ENCODE peak calls at places on chromosomes 7 and 10, in seven cellular contexts. R is GM23248, Q is trophoblast cell, C is MM.1S, E is OCI-LY7, B is PC-3, N is GM23338. Z is an unnamed sample.

GRCh38 chr7:36215017-36215621 is 62.1 kb downstream of the EEPD1 start:
- DNase-seq in R (no peak), Q (no peak), C (no peak), E (no peak), B (no peak), N (peak; percentile 57), Z (no peak)

GRCh38 chr10:62373639-62373994 is 552 bp upstream of the ZNF365 start:
- DNase-seq in R (no peak), Q (no peak), C (no peak), E (no peak), B (no peak), N (no peak), Z (no peak)

GRCh38 chr10:77582710-77583115 is 54.9 kb downstream of the KCNMA1 start:
- DNase-seq in R (peak; percentile 78), Q (peak; percentile 27), C (no peak), E (no peak), B (peak; percentile 100), N (no peak), Z (peak; percentile 75)

GRCh38 chr10:15238553-15239335 is 70.3 kb upstream of the NMT2 start:
- DNase-seq in R (peak; percentile 60), Q (no peak), C (no peak), E (no peak), B (no peak), N (no peak), Z (peak; percentile 76)

GRCh38 chr10:101629781-101630419 is 41.8 kb downstream of the DPCD start:
- DNase-seq in R (no peak), Q (no peak), C (no peak), E (no peak), B (no peak), N (no peak), Z (no peak)

GRCh38 chr7:159030490-159031134 is 114.1 kb downstream of the VIPR2 start:
- DNase-seq in R (peak; percentile 7), Q (peak; percentile 62), C (peak; percentile 41), E (no peak), B (no peak), N (peak; percentile 90), Z (peak; percentile 16)

GRCh38 chr7:24290004-24290641 is 6.1 kb downstream of the NPY start:
- DNase-seq in R (peak; percentile 28), Q (peak; percentile 10), C (peak; percentile 86), E (peak; percentile 90), B (peak; percentile 71), N (peak; percentile 80), Z (peak; percentile 58)

GRCh38 chr10:132232553-132232949 is 45.8 kb downstream of the DPYSL4 start:
- DNase-seq in R (no peak), Q (no peak), C (no peak), E (peak; percentile 4), B (no peak), N (no peak), Z (no peak)

GRCh38 chr10:11546581-11546980 is 64.9 kb downstream of the USP6NL start:
- DNase-seq in R (peak; percentile 42), Q (no peak), C (no peak), E (no peak), B (peak; percentile 7), N (no peak), Z (peak; percentile 24)
- H3K4me2 ChIP-seq in R (peak overlapping the region; percentile 86), Q (no peak overlapping the region), C (no peak overlapping the region), E (no peak overlapping the region), B (peak overlapping the region; percentile 39), N (no peak overlapping the region), Z (peak overlapping the region; percentile 69)

DNA sequence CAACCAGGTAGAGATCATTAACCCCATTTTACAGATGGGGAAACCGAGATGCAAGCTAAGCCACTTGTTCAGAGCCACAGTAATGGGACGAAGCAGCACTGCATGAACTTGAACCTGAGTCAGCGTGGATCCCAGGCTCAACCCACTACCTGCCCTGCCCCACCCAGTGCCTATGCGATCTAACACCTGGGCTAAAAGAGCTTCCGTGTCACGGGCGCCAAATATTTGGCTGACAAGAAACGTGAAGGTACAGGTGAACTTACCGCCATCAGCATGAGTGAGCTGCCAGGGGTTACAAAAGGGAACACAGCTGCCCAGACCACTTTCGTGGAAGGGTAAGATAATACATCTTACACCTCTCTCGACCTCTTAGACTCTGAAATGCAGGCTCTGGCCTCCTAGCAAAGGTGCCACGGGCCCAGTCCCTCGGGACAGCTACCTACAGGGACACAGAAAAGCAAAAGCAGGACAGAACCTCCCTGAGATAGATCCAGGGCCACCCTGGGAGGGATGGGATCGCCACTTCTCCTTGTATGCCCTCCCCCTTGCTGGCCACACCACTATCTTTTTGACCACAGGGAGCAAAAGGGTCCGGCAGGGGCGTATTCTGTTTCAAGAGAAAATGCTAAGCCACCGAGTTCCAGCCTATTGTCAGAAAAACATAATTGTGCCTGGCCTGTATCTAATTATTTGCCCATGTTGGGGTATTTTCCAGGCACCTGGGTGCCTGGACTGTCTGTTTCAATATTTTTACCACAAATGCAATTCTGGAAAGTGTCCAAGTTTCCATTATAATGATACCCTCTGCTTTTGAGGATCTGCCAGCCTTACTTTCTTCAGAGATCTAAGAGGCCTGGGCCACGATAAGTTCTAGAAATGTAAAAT is 6.4 kb downstream of the CHST15 start:
- DNase-seq in R (no peak), Q (no peak), C (peak; percentile 52), E (no peak), B (no peak), N (no peak), Z (no peak)
- H3K4me2 ChIP-seq in R (no peak overlapping the region), Q (no peak overlapping the region), C (peak overlapping the region; percentile 92), E (no peak overlapping the region), B (no peak overlapping the region), N (no peak overlapping the region), Z (no peak overlapping the region)

DNA sequence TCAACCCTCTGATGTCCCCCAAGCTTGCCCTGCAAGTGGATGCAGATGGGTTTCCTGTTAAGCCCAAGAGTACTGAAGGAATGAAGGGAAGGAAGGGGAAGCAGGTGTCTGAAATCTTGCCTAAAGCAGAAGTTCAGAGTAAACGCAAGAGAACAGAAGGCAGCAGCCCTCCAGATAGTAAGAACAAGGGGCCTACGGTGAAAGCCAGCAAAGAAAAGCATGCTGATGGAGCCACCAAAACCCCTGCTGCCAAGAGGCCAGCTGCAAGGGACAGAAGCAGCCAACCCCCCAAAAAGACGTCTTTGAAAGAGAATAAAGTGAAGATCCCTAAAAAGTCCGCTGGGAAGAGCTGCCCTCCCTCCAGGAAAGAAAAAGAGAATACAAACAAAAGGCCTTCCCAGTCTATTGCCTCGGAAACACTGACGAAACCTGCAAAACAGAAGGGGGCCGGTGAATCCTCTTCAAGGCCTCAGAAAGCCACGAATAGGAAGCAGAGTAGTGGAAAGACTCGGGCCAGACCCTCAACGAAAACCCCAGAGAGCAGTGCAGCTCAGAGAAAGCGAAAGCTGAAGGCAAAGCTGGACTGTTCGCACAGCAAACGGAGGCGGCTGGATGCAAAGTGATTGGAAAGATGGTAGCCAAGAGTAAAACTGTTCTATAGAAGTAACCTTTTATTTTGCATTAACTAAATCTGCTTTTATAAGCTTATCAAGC is 152.6 kb downstream of the LCOR start:
- DNase-seq in R (no peak), Q (no peak), C (no peak), E (no peak), B (no peak), N (peak; percentile 50), Z (no peak)
- H3K4me2 ChIP-seq in R (no peak overlapping the region), Q (no peak overlapping the region), C (no peak overlapping the region), E (no peak overlapping the region), B (no peak overlapping the region), N (peak overlapping the region; percentile 20), Z (no peak overlapping the region)

GRCh38 chr10:60645928-60646433 is 132.3 kb upstream of the CDK1 start:
- DNase-seq in R (no peak), Q (no peak), C (no peak), E (no peak), B (no peak), N (no peak), Z (no peak)

GRCh38 chr10:60646966-60647796 is 131.1 kb upstream of the CDK1 start:
- DNase-seq in R (peak; percentile 73), Q (peak; percentile 53), C (peak; percentile 66), E (peak; percentile 63), B (peak; percentile 98), N (peak; percentile 82), Z (peak; percentile 79)

GRCh38 chr10:60648761-60649160 is 129.5 kb upstream of the CDK1 start:
- DNase-seq in R (no peak), Q (no peak), C (no peak), E (no peak), B (no peak), N (no peak), Z (no peak)

GRCh38 chr10:60643874-60644273 is 134.4 kb upstream of the CDK1 start:
- DNase-seq in R (no peak), Q (no peak), C (no peak), E (no peak), B (no peak), N (no peak), Z (peak; percentile 63)

GRCh38 chr10:60644436-60645130 is 133.7 kb upstream of the CDK1 start:
- DNase-seq in R (no peak), Q (no peak), C (no peak), E (no peak), B (peak; percentile 48), N (no peak), Z (peak; percentile 44)
- H3K4me2 ChIP-seq in R (no peak overlapping the region), Q (no peak overlapping the region), C (no peak overlapping the region), E (no peak overlapping the region), B (peak overlapping the region; percentile 9), N (no peak overlapping the region), Z (no peak overlapping the region)

GRCh38 chr10:98382691-98383101 is 32.3 kb downstream of the PYROXD2 start:
- DNase-seq in R (peak; percentile 26), Q (peak; percentile 62), C (no peak), E (no peak), B (no peak), N (no peak), Z (peak; percentile 35)
- H3K4me2 ChIP-seq in R (peak overlapping the region; percentile 18), Q (no peak overlapping the region), C (no peak overlapping the region), E (no peak overlapping the region), B (no peak overlapping the region), N (no peak overlapping the region), Z (no peak overlapping the region)

DNA sequence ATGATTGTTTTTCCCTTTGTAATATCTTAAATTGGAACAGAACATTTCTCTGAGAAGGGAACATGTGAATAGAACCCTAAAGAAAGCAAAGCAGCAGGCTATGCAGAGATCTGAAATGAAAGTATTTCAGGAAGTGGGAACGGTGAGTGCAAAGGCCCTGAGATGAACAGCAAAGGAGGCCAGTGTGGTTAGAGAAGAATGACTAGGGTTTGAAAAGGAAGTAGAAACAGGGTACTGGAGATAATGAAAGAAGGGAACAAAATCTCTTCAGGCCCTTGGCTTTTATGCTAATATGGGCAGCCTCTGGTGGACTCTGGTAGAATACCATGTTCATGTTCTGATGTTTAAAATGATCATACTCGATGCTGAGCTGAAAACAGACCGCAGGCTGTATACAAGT is 22.2 kb downstream of the ARHGAP21 start:
- DNase-seq in R (no peak), Q (no peak), C (peak; percentile 74), E (no peak), B (no peak), N (no peak), Z (no peak)
- H3K4me2 ChIP-seq in R (peak overlapping the region; percentile 8), Q (no peak overlapping the region), C (peak overlapping the region; percentile 84), E (no peak overlapping the region), B (no peak overlapping the region), N (no peak overlapping the region), Z (no peak overlapping the region)

Z was measured in fibroblast of lung.